ENCODE peak calls at places on chromosome 12, in ten cellular contexts. C is progenitor cell of endocrine pancreas, X is cardiac fibroblast, E is ovary, S is AG09319, W is transverse colon, L is vagina, M is Calu3, T is endothelial cell, V is MCF 10A. U is an unnamed sample.

GRCh38 chr12:115506822-115507629 is 770.5 kb downstream of the MED13L start:
- DNase-seq in L (no peak), S (no peak), C (no peak), T (no peak), V (peak), X (no peak), W (peak), M (no peak), E (no peak), U (no peak)

GRCh38 chr12:76206039-76206676 is 121.7 kb upstream of the NAP1L1 start:
- DNase-seq in L (no peak), S (no peak), T (no peak), E (no peak), X (no peak), W (no peak), V (no peak), M (no peak), C (no peak), U (no peak)

GRCh38 chr12:10732554-10732953 is 9.4 kb upstream of the YBX3 start:
- DNase-seq in V (no peak), L (no peak), M (no peak), T (no peak), E (no peak), C (no peak), X (no peak), S (no peak), W (no peak), U (no peak)

GRCh38 chr12:121579190-121579791 is 1.5 kb downstream of the KDM2B start:
- DNase-seq in M (no peak), C (peak), W (peak), L (no peak), E (peak), S (no peak), X (peak), T (peak), V (no peak), U (peak)

GRCh38 chr12:10031318-10031717 is 836 bp downstream of the CLEC9A start:
- DNase-seq in V (peak), W (no peak), L (no peak), M (no peak), E (no peak), X (no peak), S (no peak), T (no peak), C (no peak), U (no peak)

GRCh38 chr12:26102954-26103353 is 21.9 kb downstream of the BHLHE41 start:
- DNase-seq in W (no peak), E (no peak), M (no peak), S (no peak), X (no peak), L (no peak), C (no peak), V (no peak), T (no peak), U (no peak)

GRCh38 chr12:130591736-130592135 is 124.4 kb downstream of the RIMBP2 start:
- DNase-seq in T (no peak), W (no peak), C (no peak), V (no peak), E (no peak), X (no peak), M (no peak), L (no peak), S (no peak), U (no peak)

GRCh38 chr12:82314406-82314892 is 43.7 kb downstream of the CCDC59 start:
- DNase-seq in S (no peak), T (peak), E (no peak), X (no peak), C (peak), W (peak), L (no peak), M (peak), V (peak), U (no peak)

GRCh38 chr12:48954781-48955501 is 2.3 kb downstream of the ARF3 start:
- DNase-seq in C (no peak), T (no peak), W (no peak), S (no peak), M (no peak), X (no peak), V (no peak), E (no peak), L (no peak), U (no peak)

GRCh38 chr12:47527816-47528215 is 178.0 kb downstream of the RPAP3 start:
- DNase-seq in E (no peak), W (no peak), T (no peak), V (no peak), L (no peak), X (peak), C (no peak), S (no peak), M (no peak), U (no peak)

GRCh38 chr12:100058482-100059029 is 73.8 kb upstream of the ANKS1B start:
- DNase-seq in S (peak), X (peak), E (no peak), T (no peak), V (peak), C (no peak), W (no peak), M (no peak), L (no peak), U (no peak)

GRCh38 chr12:130240831-130241590 is 78.7 kb downstream of the FZD10 start:
- DNase-seq in S (no peak), T (no peak), X (no peak), M (no peak), C (no peak), W (no peak), V (peak), E (no peak), L (no peak), U (no peak)

GRCh38 chr12:110622582-110622981 is 8.7 kb downstream of the TCTN1 start:
- DNase-seq in M (no peak), S (peak), X (no peak), C (no peak), V (no peak), T (no peak), E (no peak), W (no peak), L (no peak), U (no peak)

GRCh38 chr12:7638764-7639570 is 26.7 kb downstream of the APOBEC1 start:
- DNase-seq in M (peak), E (peak), L (no peak), C (peak), T (peak), S (peak), V (peak), W (peak), X (peak), U (peak)

GRCh38 chr12:122063691-122064033 is 14.9 kb upstream of the MLXIP start:
- DNase-seq in T (no peak), C (no peak), V (no peak), X (peak), L (no peak), W (no peak), M (no peak), E (no peak), S (no peak), U (no peak)

GRCh38 chr12:42140901-42141300 is 3.8 kb downstream of the GXYLT1 start:
- DNase-seq in W (no peak), V (peak), M (peak), S (no peak), T (no peak), L (no peak), E (no peak), C (no peak), X (peak), U (no peak)

GRCh38 chr12:111438501-111438900 is 32.8 kb downstream of the SH2B3 start:
- DNase-seq in C (no peak), S (no peak), L (no peak), W (peak), M (peak), T (peak), E (no peak), V (peak), X (peak), U (no peak)

GRCh38 chr12:51785906-51786305 is 62.6 kb downstream of the FIGNL2 start:
- DNase-seq in S (no peak), V (no peak), W (no peak), C (no peak), X (no peak), E (no peak), T (no peak), L (no peak), M (no peak), U (no peak)

GRCh38 chr12:40583743-40584142 is 108.5 kb upstream of the CNTN1 start:
- DNase-seq in T (no peak), W (no peak), E (no peak), C (no peak), S (no peak), V (no peak), M (no peak), L (no peak), X (no peak), U (no peak)

GRCh38 chr12:77925536-77926108 is 94.9 kb downstream of the NAV3 start:
- DNase-seq in L (no peak), C (peak), S (peak), W (peak), V (peak), M (peak), E (peak), T (peak), X (peak), U (no peak)

GRCh38 chr12:45886685-45887084 is 103.7 kb downstream of the SCAF11 start:
- DNase-seq in W (no peak), V (no peak), C (no peak), S (no peak), T (no peak), M (no peak), X (no peak), E (no peak), L (no peak), U (no peak)

GRCh38 chr12:103626498-103626897 is 39.4 kb downstream of the STAB2 start:
- DNase-seq in S (peak), C (no peak), W (peak), M (peak), V (peak), E (no peak), T (no peak), L (no peak), X (no peak), U (no peak)

GRCh38 chr12:88298761-88299242 is 156.7 kb downstream of the TMTC3 start:
- DNase-seq in T (no peak), W (no peak), S (no peak), M (peak), X (peak), E (no peak), C (no peak), L (no peak), V (peak), U (no peak)

GRCh38 chr12:14710632-14711324 is 14.4 kb upstream of the GUCY2C start:
- DNase-seq in L (no peak), E (no peak), M (no peak), V (no peak), T (no peak), X (no peak), C (no peak), W (no peak), S (no peak), U (no peak)

GRCh38 chr12:65824314-65824563 is at the start of gene HMGA2:
- DNase-seq in M (no peak), T (peak), L (no peak), S (peak), V (no peak), E (peak), C (no peak), X (peak), W (no peak), U (no peak)

GRCh38 chr12:122051231-122051876 is 27.2 kb upstream of the MLXIP start:
- DNase-seq in S (no peak), V (no peak), W (no peak), L (no peak), X (no peak), C (no peak), T (no peak), M (no peak), E (peak), U (no peak)

GRCh38 chr12:76571256-76571655 is 11.7 kb upstream of the OSBPL8 start:
- DNase-seq in X (peak), C (no peak), W (no peak), L (no peak), M (no peak), V (no peak), T (no peak), E (no peak), S (no peak), U (no peak)

GRCh38 chr12:40953076-40953475 is 235.0 kb upstream of the PDZRN4 start:
- DNase-seq in V (no peak), M (no peak), T (no peak), S (peak), X (peak), L (no peak), E (no peak), C (no peak), W (no peak), U (no peak)

GRCh38 chr12:4862809-4863208 is 46.9 kb upstream of the KCNA1 start:
- DNase-seq in T (no peak), V (no peak), M (no peak), X (no peak), C (no peak), E (no peak), S (no peak), L (no peak), W (no peak), U (no peak)

GRCh38 chr12:95763809-95764253 is 26.7 kb downstream of the NTN4 start:
- DNase-seq in C (no peak), X (peak), M (peak), V (peak), S (peak), T (no peak), W (no peak), E (no peak), L (no peak), U (no peak)

GRCh38 chr12:114384746-114385145 is 21.2 kb downstream of the TBX5 start:
- DNase-seq in E (no peak), X (peak), C (no peak), W (no peak), V (no peak), L (no peak), M (no peak), T (no peak), S (no peak), U (no peak)

GRCh38 chr12:5882511-5883185 is 62.4 kb downstream of the ANO2 start:
- DNase-seq in V (no peak), W (no peak), C (no peak), T (no peak), L (peak), X (no peak), M (no peak), S (no peak), E (no peak), U (no peak)

GRCh38 chr12:15928870-15929571 is 17.9 kb downstream of the DERA start:
- DNase-seq in W (no peak), C (no peak), X (no peak), M (no peak), V (no peak), L (no peak), E (no peak), T (no peak), S (no peak), U (no peak)

GRCh38 chr12:125203145-125203765 is 138.0 kb downstream of the AACS start:
- DNase-seq in W (no peak), E (no peak), C (no peak), S (no peak), X (no peak), T (no peak), L (no peak), M (peak), V (peak), U (no peak)
- TF ChIP-seq CTCF in W (peak), E (no peak), C (peak), S (peak), X (peak), T (peak), L (no peak), M (peak), V (peak), U (no peak)

GRCh38 chr12:132210223-132211055 is 66.2 kb downstream of the NOC4L start:
- DNase-seq in W (no peak), V (no peak), T (no peak), L (no peak), M (peak), E (no peak), S (no peak), X (no peak), C (no peak), U (no peak)
- TF ChIP-seq CTCF in W (no peak), V (no peak), T (no peak), L (no peak), M (no peak), E (no peak), S (no peak), X (no peak), C (no peak), U (no peak)

GRCh38 chr12:53048033-53048779 is 1.7 kb upstream of the TNS2 start:
- DNase-seq in E (peak), M (peak), X (no peak), S (no peak), C (no peak), W (peak), T (peak), L (no peak), V (peak), U (no peak)
- TF ChIP-seq CTCF in E (no peak), M (no peak), X (no peak), S (no peak), C (no peak), W (peak), T (no peak), L (no peak), V (peak), U (no peak)

GRCh38 chr12:38141861-38142260 is 174.7 kb upstream of the ALG10B start:
- DNase-seq in C (no peak), X (no peak), E (no peak), M (no peak), T (no peak), V (no peak), L (peak), S (no peak), W (no peak), U (no peak)

GRCh38 chr12:38144049-38144448 is 172.5 kb upstream of the ALG10B start:
- DNase-seq in S (no peak), W (no peak), C (no peak), T (no peak), L (no peak), X (no peak), V (no peak), E (no peak), M (no peak), U (no peak)

GRCh38 chr12:38144601-38145436 is 171.8 kb upstream of the ALG10B start:
- DNase-seq in S (no peak), L (no peak), M (peak), W (no peak), C (no peak), V (peak), X (no peak), E (no peak), T (no peak), U (no peak)

GRCh38 chr12:38141239-38141638 is 175.3 kb upstream of the ALG10B start:
- DNase-seq in X (no peak), C (no peak), V (no peak), S (no peak), L (peak), W (no peak), M (no peak), T (no peak), E (no peak), U (no peak)

DNA sequence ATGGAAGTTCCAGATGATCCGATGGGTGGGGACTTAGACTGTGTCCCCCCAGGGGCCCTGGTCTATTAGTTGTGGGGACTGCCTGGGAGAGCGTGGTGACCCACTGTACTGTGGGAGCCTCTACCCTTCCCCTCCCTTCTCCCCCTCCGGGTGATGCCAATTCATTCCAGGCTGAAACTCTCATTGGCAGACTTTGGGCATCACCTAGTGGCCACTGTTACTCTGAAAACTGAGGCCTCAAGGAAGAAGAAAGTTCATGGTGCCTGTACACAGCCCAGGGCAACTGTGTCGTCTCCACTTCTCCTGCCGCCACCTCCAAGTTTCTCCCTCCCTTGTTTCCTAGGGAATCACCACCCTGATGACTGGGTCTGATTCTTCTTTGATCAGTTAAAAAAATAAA is 173.6 kb upstream of the ALG10B start:
- DNase-seq in L (no peak), M (no peak), T (no peak), X (no peak), V (no peak), W (no peak), C (no peak), S (no peak), E (no peak), U (no peak)
- TF ChIP-seq CTCF in L (no peak), M (no peak), T (no peak), X (no peak), V (no peak), W (no peak), C (no peak), S (no peak), E (no peak), U (no peak)

GRCh38 chr12:56350662-56351061 is 9.2 kb downstream of the STAT2 start:
- DNase-seq in M (no peak), T (no peak), L (no peak), V (no peak), E (no peak), S (no peak), W (no peak), C (no peak), X (no peak), U (no peak)

GRCh38 chr12:56351325-56351724 is 8.6 kb downstream of the STAT2 start:
- DNase-seq in S (no peak), L (no peak), C (no peak), T (no peak), W (no peak), M (no peak), E (no peak), V (no peak), X (no peak), U (no peak)

GRCh38 chr12:56348776-56349175 is 10.1 kb downstream of the IL23A start:
- DNase-seq in V (no peak), S (no peak), M (no peak), L (no peak), T (no peak), X (no peak), W (no peak), C (no peak), E (no peak), U (no peak)

DNA sequence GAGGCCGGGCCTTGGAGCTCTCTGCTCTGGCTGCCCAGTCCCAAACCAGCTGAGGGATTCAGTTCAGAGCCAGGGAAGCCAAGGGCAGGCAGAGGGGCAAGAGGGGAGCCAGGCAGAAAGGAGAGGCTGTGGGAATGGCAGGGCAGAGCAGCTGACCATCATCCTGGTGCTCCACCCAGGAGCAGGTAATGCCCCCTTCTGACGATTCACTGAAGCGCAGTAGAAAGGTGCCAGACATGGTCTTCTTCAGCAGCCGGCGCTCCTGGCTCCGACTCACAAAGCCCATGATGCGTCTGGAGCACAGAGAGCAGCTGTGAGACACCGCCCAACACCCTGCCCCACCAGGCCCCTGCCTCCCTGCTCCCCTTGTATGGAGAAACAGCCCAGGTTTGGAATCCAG is 8.0 kb downstream of the IL23A start:
- DNase-seq in W (no peak), M (no peak), V (no peak), S (no peak), L (no peak), C (no peak), E (no peak), T (no peak), X (no peak), U (no peak)
- TF ChIP-seq CTCF in W (no peak), M (no peak), V (no peak), S (no peak), L (no peak), C (no peak), E (no peak), T (no peak), X (no peak), U (no peak)

DNA sequence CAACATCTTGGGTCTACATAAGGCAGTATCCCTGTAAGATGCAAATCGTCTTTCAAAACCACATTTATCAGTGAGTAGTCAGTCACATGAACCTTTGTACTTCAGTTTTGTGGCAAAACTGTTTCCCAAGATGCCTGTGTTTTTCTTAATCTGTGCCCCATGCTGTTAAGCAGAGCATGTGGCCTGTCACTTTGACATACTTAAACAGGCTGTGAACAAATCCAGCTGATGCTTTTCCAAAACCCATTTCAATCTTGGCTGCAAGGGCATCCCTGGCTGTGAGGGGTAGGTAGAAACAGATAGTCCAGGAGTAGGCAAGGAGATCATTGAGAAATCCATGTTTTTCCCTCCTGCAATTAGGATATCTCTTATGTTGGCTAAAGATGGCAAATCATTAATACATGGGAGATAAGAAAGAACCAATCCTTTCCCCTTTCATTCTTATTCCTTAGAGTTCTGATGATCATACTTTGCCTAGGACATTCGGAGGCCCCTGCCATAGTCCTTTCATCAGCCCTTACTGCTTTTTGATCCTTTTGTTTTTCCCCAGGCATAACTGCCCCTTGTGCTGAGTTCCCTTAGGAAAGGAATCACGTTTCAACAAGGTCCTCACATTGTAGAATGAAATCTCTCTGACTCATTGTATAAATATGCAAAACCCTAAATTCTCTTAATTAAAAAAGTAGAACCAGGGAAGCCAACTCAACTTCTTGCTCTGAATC is 121.1 kb upstream of the EEA1 start:
- DNase-seq in V (peak), S (peak), L (no peak), X (peak), C (no peak), M (no peak), E (no peak), T (no peak), W (no peak), U (no peak)
- TF ChIP-seq CTCF in V (no peak), S (no peak), L (no peak), X (no peak), C (no peak), M (no peak), E (no peak), T (no peak), W (no peak), U (no peak)